ENCODE peak calls at places on chromosomes 12 and 14, in five cellular contexts. J is K562, V is stomach, U is H1, D is GM12878. K is an unnamed sample.

GRCh38 chr12:91215940-91216454 is 33.4 kb upstream of the DCN start:
- DNase-seq in D (no peak), J (no peak), U (no peak), V (no peak), K (no peak)

GRCh38 chr12:21918456-21918855 is 22.8 kb downstream of the ABCC9 start:
- DNase-seq in D (no peak), U (no peak), V (no peak), J (no peak), K (no peak)

GRCh38 chr12:92047058-92047826 is 98.4 kb downstream of the BTG1 start:
- DNase-seq in V (no peak), J (no peak), U (no peak), D (no peak), K (no peak)

GRCh38 chr12:33770652-33771051 is 251.6 kb upstream of the ALG10 start:
- DNase-seq in D (no peak), V (no peak), U (no peak), J (no peak), K (no peak)

GRCh38 chr12:47812797-47813490 is 6.8 kb downstream of the HDAC7 start:
- DNase-seq in V (peak; percentile 85), U (peak; percentile 83), D (peak; percentile 73), J (peak; percentile 86), K (peak; percentile 89)

GRCh38 chr14:20476795-20477194 is 7.6 kb downstream of the PNP start:
- DNase-seq in V (no peak), U (no peak), D (no peak), J (no peak), K (no peak)

GRCh38 chr12:69059465-69060457 is 126.8 kb upstream of the CPM start:
- DNase-seq in V (no peak), J (no peak), U (no peak), D (no peak), K (no peak)

GRCh38 chr14:98118749-98119148 is 1153.2 kb downstream of the BCL11B start:
- DNase-seq in U (no peak), D (no peak), J (no peak), V (no peak), K (no peak)

DNA sequence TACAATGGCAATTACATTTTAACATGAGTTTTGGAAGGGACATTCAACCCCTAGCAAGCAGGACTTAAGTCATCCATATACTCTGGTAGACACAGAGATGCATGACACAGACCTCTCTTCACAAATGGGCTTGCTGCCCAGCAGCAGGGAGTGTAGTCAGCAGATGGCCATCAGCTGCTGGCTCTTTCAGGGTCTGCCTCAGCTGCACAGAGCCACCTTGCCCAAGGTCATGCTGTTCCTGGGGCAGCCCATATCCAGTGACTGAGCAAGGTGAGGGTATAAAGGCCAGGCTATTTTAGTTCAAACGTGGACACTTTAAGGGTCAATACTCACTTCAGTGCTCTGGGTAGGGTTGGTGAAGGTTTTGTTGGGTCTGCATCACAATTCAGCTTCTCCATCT is 58.3 kb upstream of the JDP2 start:
- DNase-seq in D (no peak), V (no peak), U (no peak), J (no peak), K (no peak)
- H3K4me3 ChIP-seq in D (no peak overlapping the region), V (no peak overlapping the region), U (no peak overlapping the region), J (no peak overlapping the region), K (no peak overlapping the region)

DNA sequence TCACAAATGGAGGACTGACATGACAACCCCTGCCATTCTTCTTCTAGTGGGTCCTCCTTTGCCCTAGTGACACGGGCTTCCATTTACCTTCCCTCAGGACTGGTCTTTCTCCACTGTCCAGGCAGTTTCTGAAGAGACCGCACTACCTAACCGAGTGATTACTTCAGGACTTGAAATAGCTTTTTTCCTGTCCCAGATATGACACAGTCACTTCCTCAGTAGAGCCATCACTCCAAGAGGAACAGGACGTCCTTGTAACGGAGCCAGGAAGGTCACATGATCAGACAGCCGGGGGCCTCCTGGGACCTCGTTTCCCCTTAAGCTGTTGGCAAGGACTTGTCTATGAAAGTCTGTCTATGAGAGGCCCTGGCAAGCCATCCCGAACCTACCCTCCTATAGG is 62.3 kb downstream of the FOS start:
- DNase-seq in V (peak; percentile 67), U (no peak), D (no peak), J (no peak), K (peak; percentile 76)
- TF ChIP-seq EP300 in V (peak; percentile 95), U (no peak), D (no peak), J (no peak), K (peak; percentile 99)

GRCh38 chr12:52036587-52037171 is 14.6 kb upstream of the NR4A1 start:
- DNase-seq in D (no peak), U (peak; percentile 78), J (peak; percentile 83), V (peak; percentile 94), K (peak; percentile 94)
- TF ChIP-seq POLR2AphosphoS5 in D (no peak), U (peak; percentile 43), J (no peak), V (peak; percentile 94), K (peak; percentile 88)

DNA sequence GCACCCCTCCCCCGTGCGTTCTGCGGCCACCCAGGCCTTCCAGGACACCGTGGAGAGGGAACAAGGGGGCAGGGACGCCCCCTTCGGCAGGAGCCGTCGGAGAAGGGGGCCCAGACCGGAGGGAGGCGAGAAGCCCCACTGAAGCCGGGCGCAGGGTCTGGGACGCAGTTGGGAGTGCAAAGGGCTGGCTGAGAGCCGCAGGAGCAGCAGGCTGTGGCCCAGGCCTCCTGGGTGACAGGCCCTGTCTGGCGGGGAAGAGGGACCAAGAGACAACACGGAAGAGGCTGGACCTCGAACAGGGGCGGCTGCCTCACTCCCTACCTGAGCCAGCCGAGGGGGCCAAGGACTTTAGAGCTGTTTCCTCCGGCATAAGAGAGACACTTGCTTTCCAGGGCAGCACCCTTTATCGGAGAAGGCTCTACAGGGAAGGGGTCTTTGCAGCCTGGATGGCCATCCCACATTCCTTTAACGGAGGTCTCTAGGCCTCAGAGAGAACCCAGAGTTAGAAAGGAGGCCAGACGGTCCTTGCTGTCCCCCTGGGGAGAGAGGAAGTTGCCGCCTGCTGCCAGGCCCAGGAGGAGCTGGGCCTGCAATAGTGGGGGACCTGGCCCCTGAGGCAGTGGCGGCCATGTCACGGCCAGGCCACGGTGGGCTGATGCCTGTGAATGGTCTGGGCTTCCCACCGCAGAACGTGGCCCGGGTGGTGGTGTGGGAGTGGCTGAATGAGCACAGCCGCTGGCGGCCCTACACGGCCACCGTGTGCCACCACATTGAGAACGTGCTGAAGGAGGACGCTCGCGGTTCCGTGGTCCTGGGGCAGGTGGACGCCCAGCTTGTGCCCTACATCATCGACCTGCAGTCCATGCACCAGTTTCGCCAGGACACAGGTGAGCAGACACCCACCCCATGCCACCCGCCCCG is 1.3 kb downstream of the DTX1 start:
- DNase-seq in D (no peak), J (no peak), V (no peak), U (peak; percentile 60), K (no peak)
- H3K4me3 ChIP-seq in D (peak overlapping the region; percentile 51), J (no peak overlapping the region), V (peak overlapping the region; percentile 57), U (peak overlapping the region; percentile 77), K (peak overlapping the region; percentile 39)